ENCODE peak calls at places on chromosomes 2 and 18, in four cellular contexts. Z, C, F and W are unnamed samples.

GRCh38 chr2:2041256-2041824 is 289.7 kb downstream of the MYT1L start:
- DNase-seq in Z (no peak), C (no peak), F (no peak), W (no peak)

GRCh38 chr2:130289780-130290179 is 52.9 kb upstream of the IMP4 start:
- DNase-seq in Z (no peak), C (no peak), F (no peak), W (no peak)

GRCh38 chr18:13428319-13428718 is 209.8 kb downstream of the LDLRAD4 start:
- DNase-seq in Z (no peak), C (no peak), F (no peak), W (no peak)

GRCh38 chr2:231193216-231193615 is 5.2 kb upstream of the ARMC9 start:
- DNase-seq in Z (no peak), C (no peak), F (no peak), W (no peak)

GRCh38 chr2:107027205-107027604 is 141.2 kb upstream of the ST6GAL2 start:
- DNase-seq in Z (no peak), C (no peak), F (no peak), W (no peak)

GRCh38 chr2:10269291-10269690 is 33.4 kb upstream of the HPCAL1 start:
- DNase-seq in Z (no peak), C (peak; percentile 22), F (no peak), W (peak; percentile 58)

GRCh38 chr2:196315388-196316049 is 144.1 kb upstream of the STK17B start:
- DNase-seq in Z (no peak), C (no peak), F (no peak), W (no peak)

GRCh38 chr2:127422631-127423475 is 4.6 kb downstream of the PROC start:
- DNase-seq in Z (peak; percentile 77), C (peak; percentile 42), F (no peak), W (peak; percentile 89)

GRCh38 chr2:177516786-177517544 is 124.4 kb downstream of the AGPS start:
- DNase-seq in Z (no peak), C (no peak), F (no peak), W (no peak)

GRCh38 chr2:136098441-136098840 is 19.5 kb downstream of the CXCR4 start:
- DNase-seq in Z (no peak), C (no peak), F (no peak), W (no peak)

GRCh38 chr2:171317492-171318125 is 116.2 kb downstream of the METTL8 start:
- DNase-seq in Z (no peak), C (no peak), F (no peak), W (no peak)

GRCh38 chr18:75044296-75044695 is 164.6 kb downstream of the PTGR3 start:
- DNase-seq in Z (no peak), C (no peak), F (no peak), W (no peak)

GRCh38 chr18:51151185-51151567 is 46.3 kb downstream of the MEX3C start:
- DNase-seq in Z (no peak), C (no peak), F (no peak), W (no peak)

GRCh38 chr2:46315103-46315890 is 18.1 kb downstream of the EPAS1 start:
- DNase-seq in Z (no peak), C (peak; percentile 91), F (no peak), W (peak; percentile 79)

GRCh38 chr2:134401081-134401497 is 147.2 kb downstream of the MGAT5 start:
- DNase-seq in Z (no peak), C (no peak), F (no peak), W (no peak)

GRCh38 chr18:7133181-7133580 is 15.6 kb upstream of the LAMA1 start:
- DNase-seq in Z (no peak), C (no peak), F (no peak), W (no peak)

GRCh38 chr18:56413862-56414261 is 224.5 kb downstream of the TXNL1 start:
- DNase-seq in Z (peak; percentile 70), C (no peak), F (no peak), W (no peak)

GRCh38 chr2:223238301-223238700 is 186.3 kb downstream of the KCNE4 start:
- DNase-seq in Z (no peak), C (no peak), F (no peak), W (no peak)

GRCh38 chr2:103103678-103104077 is 341.8 kb downstream of the TMEM182 start:
- DNase-seq in Z (no peak), C (no peak), F (no peak), W (no peak)

GRCh38 chr2:8679827-8680731 is 1.8 kb upstream of the ID2 start:
- DNase-seq in Z (no peak), C (peak; percentile 76), F (no peak), W (no peak)

GRCh38 chr2:95315801-95316411 is 18.8 kb downstream of the KCNIP3 start:
- DNase-seq in Z (no peak), C (no peak), F (no peak), W (peak; percentile 58)

GRCh38 chr2:85265304-85265703 is 62.5 kb downstream of the TGOLN2 start:
- DNase-seq in Z (no peak), C (no peak), F (no peak), W (no peak)

GRCh38 chr18:45962866-45963265 is 4.3 kb downstream of the EPG5 start:
- DNase-seq in Z (no peak), C (no peak), F (no peak), W (no peak)

GRCh38 chr18:24013061-24013460 is 1.5 kb upstream of the TTC39C start:
- DNase-seq in Z (no peak), C (no peak), F (no peak), W (no peak)

GRCh38 chr2:30800159-30800558 is 7.1 kb downstream of the CAPN13 start:
- DNase-seq in Z (no peak), C (no peak), F (no peak), W (no peak)

GRCh38 chr2:137969418-137969765 is 5.1 kb downstream of the HNMT start:
- DNase-seq in Z (no peak), C (peak; percentile 32), F (no peak), W (no peak)

GRCh38 chr2:141027221-141027620 is 1103.6 kb downstream of the LRP1B start:
- DNase-seq in Z (no peak), C (no peak), F (no peak), W (no peak)

GRCh38 chr18:49814147-49814499 is 790 bp upstream of the ACAA2 start:
- DNase-seq in Z (peak; percentile 71), C (no peak), F (no peak), W (no peak)

GRCh38 chr2:60260646-60261296 is 292.7 kb downstream of the BCL11A start:
- DNase-seq in Z (no peak), C (peak; percentile 45), F (no peak), W (no peak)

GRCh38 chr2:113157108-113157896 is 16.5 kb upstream of the PSD4 start:
- DNase-seq in Z (peak; percentile 76), C (peak; percentile 85), F (peak; percentile 58), W (peak; percentile 87)

GRCh38 chr2:176997792-176998169 is 214.8 kb upstream of the HNRNPA3 start:
- DNase-seq in Z (no peak), C (no peak), F (no peak), W (no peak)

GRCh38 chr2:32559136-32559535 is 68.7 kb upstream of the TTC27 start:
- DNase-seq in Z (no peak), C (no peak), F (no peak), W (no peak)
- TF ChIP-seq POLR2AphosphoS5 in Z (no peak), C (peak; percentile 17), F (no peak), W (no peak)

GRCh38 chr2:101989740-101990460 is 1.9 kb upstream of the IL1R2 start:
- DNase-seq in Z (no peak), C (no peak), F (no peak), W (no peak)

GRCh38 chr2:101993772-101994171 is 2.0 kb downstream of the IL1R2 start:
- DNase-seq in Z (no peak), C (no peak), F (no peak), W (no peak)

GRCh38 chr2:101995019-101995418 is 3.3 kb downstream of the IL1R2 start:
- DNase-seq in Z (no peak), C (no peak), F (no peak), W (no peak)

GRCh38 chr2:101988541-101988940 is 3.2 kb upstream of the IL1R2 start:
- DNase-seq in Z (no peak), C (no peak), F (no peak), W (no peak)

GRCh38 chr2:101991731-101992145 is at the start of gene IL1R2:
- DNase-seq in Z (no peak), C (peak; percentile 49), F (no peak), W (peak; percentile 92)
- TF ChIP-seq POLR2AphosphoS5 in Z (no peak), C (peak; percentile 16), F (no peak), W (peak; percentile 75)

DNA sequence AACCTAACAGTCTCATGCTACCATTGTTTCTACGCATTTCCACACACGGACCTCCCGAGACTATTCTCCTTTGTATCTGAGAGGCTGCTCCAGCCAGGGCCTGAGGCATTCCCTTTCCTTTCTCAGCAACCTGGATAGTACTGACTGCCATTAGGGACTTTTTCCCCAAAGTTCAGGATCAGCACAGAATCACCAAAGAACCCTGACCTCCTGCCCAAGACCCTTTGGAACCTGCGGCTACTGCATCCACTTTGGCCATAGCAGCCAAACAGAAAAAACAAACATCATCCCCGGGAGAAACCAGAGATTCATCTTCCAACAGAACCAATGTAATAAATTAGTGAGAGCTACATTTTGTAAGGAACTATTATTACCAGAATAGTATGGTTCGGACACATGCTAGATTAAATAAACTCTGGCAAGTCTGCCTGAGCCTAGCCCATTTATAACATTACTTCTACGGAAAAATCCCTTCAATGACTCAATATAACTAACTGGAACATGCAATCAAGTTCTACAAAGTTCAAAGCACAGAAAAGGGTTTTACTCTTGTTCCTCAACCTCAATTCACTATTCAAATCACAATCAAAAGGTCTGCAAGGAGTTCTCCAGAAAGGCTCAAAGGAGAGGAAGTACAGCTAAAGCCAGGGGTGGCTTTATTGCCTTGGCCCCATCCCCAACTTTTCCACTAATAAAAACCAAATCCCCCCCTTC is 51.8 kb downstream of the LPIN2 start:
- DNase-seq in Z (no peak), C (no peak), F (no peak), W (no peak)
- TF ChIP-seq POLR2AphosphoS5 in Z (no peak), C (no peak), F (no peak), W (no peak)

GRCh38 chr2:238818576-238818975 is 29.3 kb upstream of the TWIST2 start:
- DNase-seq in Z (no peak), C (no peak), F (no peak), W (no peak)
- TF ChIP-seq POLR2AphosphoS5 in Z (no peak), C (no peak), F (no peak), W (no peak)